ENCODE peak calls at places on chromosomes 2 and 18, in seven cellular contexts. E, O, G, U, V, Y and R are unnamed samples. For H3K27me3 and H3K4me1, the result is how much of the 10 kb centered on the place peaks cover.

GRCh38 chr18:48122816-48123215 is 192.4 kb upstream of the SMAD2 start:
- DNase-seq in V (no peak), O (no peak), U (no peak), G (no peak), Y (no peak), E (no peak), R (no peak)

GRCh38 chr2:14831458-14831857 is 198.9 kb downstream of the LRATD1 start:
- DNase-seq in V (no peak), O (no peak), Y (no peak), U (no peak), G (no peak), E (no peak), R (no peak)

GRCh38 chr2:177314194-177314593 is 49.7 kb upstream of the NFE2L2 start:
- DNase-seq in E (no peak), Y (no peak), O (peak), U (no peak), V (no peak), G (no peak), R (no peak)

GRCh38 chr2:112020561-112020960 is 34.5 kb upstream of the TMEM87B start:
- DNase-seq in O (no peak), Y (no peak), E (no peak), G (no peak), V (no peak), U (no peak), R (no peak)

GRCh38 chr2:239991689-239992314 is 33.3 kb downstream of the NDUFA10 start:
- DNase-seq in O (peak), U (no peak), V (no peak), G (no peak), E (no peak), Y (no peak), R (no peak)

GRCh38 chr18:74631242-74632087 is 33.8 kb downstream of the ZNF407 start:
- DNase-seq in Y (no peak), U (no peak), V (no peak), E (no peak), G (no peak), O (peak), R (no peak)

GRCh38 chr2:227106845-227107759 is 56.9 kb downstream of the COL4A4 start:
- DNase-seq in O (peak), V (no peak), G (no peak), Y (no peak), U (no peak), E (peak), R (no peak)

GRCh38 chr18:44589709-44590108 is 91.0 kb upstream of the SETBP1 start:
- DNase-seq in Y (no peak), O (peak), E (no peak), G (no peak), U (no peak), V (no peak), R (no peak)

GRCh38 chr18:58635891-58636290 is 7.0 kb upstream of the ALPK2 start:
- DNase-seq in Y (no peak), G (no peak), V (no peak), E (no peak), U (no peak), O (peak), R (no peak)

GRCh38 chr2:45256867-45257641 is 247.8 kb upstream of the SIX2 start:
- DNase-seq in U (no peak), G (no peak), E (no peak), O (peak), Y (no peak), V (no peak), R (no peak)

GRCh38 chr2:233764264-233764663 is 4.2 kb downstream of the UGT1A1 start:
- DNase-seq in V (no peak), E (peak), Y (no peak), U (no peak), O (peak), G (no peak), R (no peak)

GRCh38 chr2:241796209-241796608 is 12.8 kb upstream of the NEU4 start:
- DNase-seq in E (no peak), U (peak), O (no peak), Y (no peak), V (no peak), G (no peak), R (no peak)

GRCh38 chr18:61946449-61946848 is 53.6 kb upstream of the RNF152 start:
- DNase-seq in G (no peak), E (no peak), V (no peak), U (no peak), O (peak), Y (no peak), R (no peak)

GRCh38 chr2:28533021-28533420 is 37.2 kb downstream of the PLB1 start:
- DNase-seq in V (no peak), E (no peak), Y (no peak), O (no peak), U (no peak), G (no peak), R (no peak)

GRCh38 chr2:188322569-188323531 is 31.2 kb downstream of the GULP1 start:
- DNase-seq in V (no peak), E (no peak), O (peak), Y (no peak), U (no peak), G (no peak), R (no peak)

GRCh38 chr2:168397629-168398028 is 58.4 kb upstream of the CERS6 start:
- DNase-seq in Y (no peak), V (no peak), O (no peak), E (no peak), G (no peak), U (no peak), R (no peak)

GRCh38 chr2:10661846-10662245 is 27.9 kb downstream of the NOL10 start:
- DNase-seq in G (no peak), E (no peak), Y (no peak), O (peak), V (no peak), U (no peak), R (no peak)

GRCh38 chr2:161206491-161207032 is 46.3 kb downstream of the TANK start:
- DNase-seq in V (no peak), O (no peak), E (no peak), U (no peak), G (no peak), Y (no peak), R (no peak)

GRCh38 chr2:1886405-1886992 is 142.2 kb upstream of the PXDN start:
- DNase-seq in O (peak), E (peak), U (no peak), G (no peak), V (peak), Y (peak), R (no peak)

GRCh38 chr2:178756843-178757242 is 50.4 kb downstream of the TTN start:
- DNase-seq in V (no peak), E (no peak), O (peak), Y (no peak), G (no peak), U (no peak), R (no peak)

GRCh38 chr2:197828464-197829135 is 24.2 kb downstream of the PLCL1 start:
- DNase-seq in V (no peak), O (no peak), G (no peak), U (no peak), Y (no peak), E (no peak), R (no peak)

DNA sequence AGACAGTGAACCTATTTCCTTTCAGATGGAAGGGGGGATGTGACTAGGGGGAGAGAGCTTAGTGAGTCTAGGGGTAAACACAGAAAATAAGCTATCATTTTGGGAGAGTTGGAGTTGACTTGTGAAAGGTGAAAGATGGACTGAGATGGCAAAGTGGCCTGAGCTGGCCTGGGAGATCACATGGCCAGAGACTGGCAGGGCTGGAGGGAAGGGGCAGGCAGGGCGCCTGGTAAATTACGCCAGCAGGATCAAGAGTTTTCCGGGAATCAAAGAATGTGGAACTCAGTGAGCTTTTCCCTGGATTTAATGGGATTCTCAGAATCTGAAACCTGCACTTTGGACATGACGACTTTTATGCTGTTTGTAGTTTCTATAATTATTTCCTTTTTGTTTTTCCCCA is 841 bp upstream of the CFAP65 start:
- DNase-seq in Y (no peak), E (no peak), V (no peak), G (no peak), U (no peak), O (no peak), R (no peak)
- H3K27me3 ChIP-seq in Y (under half), E (half or more), V (under half), G (under half), U (under half), O (under half), R (under half)

DNA sequence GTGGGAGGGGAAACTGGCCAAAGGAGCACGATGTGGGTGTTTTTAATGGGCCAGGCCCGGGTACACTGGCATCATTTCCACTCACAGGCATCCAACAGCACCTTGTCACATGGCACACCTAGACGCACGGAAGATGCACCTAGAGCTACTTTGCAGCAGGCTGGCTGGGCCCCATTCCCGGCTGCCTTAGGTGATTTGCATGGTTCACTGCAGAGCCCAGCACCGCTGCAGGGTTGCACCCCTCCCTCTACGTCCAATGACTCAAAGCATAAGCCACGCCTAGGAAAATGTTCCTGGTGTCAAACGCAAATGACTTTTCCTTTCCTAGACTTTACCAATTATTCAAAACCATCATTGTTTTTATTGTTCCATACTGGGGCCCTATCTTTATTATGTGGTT is 222.9 kb downstream of the EIPR1 start:
- DNase-seq in O (no peak), Y (no peak), V (no peak), E (no peak), G (no peak), U (no peak), R (no peak)
- H3K4me1 ChIP-seq in O (under half), Y (under half), V (under half), E (under half), G (under half), U (under half), R (under half)

GRCh38 chr2:35827086-35827485 is 528.5 kb upstream of the CRIM1 start:
- DNase-seq in E (no peak), O (no peak), G (no peak), U (no peak), V (no peak), Y (no peak), R (no peak)

GRCh38 chr2:35820404-35820803 is 535.2 kb upstream of the CRIM1 start:
- DNase-seq in V (no peak), Y (no peak), E (no peak), G (no peak), O (no peak), U (no peak), R (no peak)

GRCh38 chr2:35821675-35822074 is 533.9 kb upstream of the CRIM1 start:
- DNase-seq in O (no peak), E (no peak), U (no peak), V (no peak), Y (no peak), G (no peak), R (no peak)

GRCh38 chr2:35819053-35819452 is 536.5 kb upstream of the CRIM1 start:
- DNase-seq in U (no peak), Y (no peak), O (no peak), G (no peak), E (no peak), V (no peak), R (no peak)

GRCh38 chr2:35822716-35823115 is 532.9 kb upstream of the CRIM1 start:
- DNase-seq in U (no peak), G (no peak), Y (no peak), O (no peak), V (no peak), E (no peak), R (no peak)
- H3K27me3 ChIP-seq in U (under half), G (under half), Y (under half), O (under half), V (under half), E (under half), R (under half)

DNA sequence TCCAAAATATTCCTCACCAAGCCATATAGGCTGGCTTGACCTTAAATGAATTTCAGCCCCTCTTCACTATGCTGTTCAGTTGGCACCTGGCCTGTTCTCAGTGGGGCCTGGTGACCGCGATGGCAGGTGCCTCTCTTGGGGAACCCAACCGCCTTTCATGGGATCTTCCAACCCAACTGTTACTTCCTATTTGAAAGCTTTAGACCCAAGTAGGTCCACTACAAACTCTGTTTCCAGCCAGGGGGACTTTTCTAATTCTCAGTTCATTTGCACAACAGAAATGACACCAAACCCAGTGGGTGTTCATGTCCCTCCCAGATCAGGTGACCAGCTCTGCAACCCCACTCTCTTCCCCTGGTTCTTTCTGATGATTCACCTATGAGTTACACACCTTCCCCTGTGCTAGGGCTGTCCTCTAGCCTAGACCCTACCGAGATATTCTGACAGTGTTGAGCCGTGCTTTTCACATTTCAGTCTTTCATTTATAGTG is 35.6 kb upstream of the NDUFV2 start:
- DNase-seq in E (peak), Y (no peak), G (no peak), V (no peak), U (no peak), O (no peak), R (no peak)
- H3K4me1 ChIP-seq in E (under half), Y (under half), G (under half), V (under half), U (under half), O (under half), R (under half)

GRCh38 chr2:158967731-158968395 is 577 bp upstream of the TANC1 start:
- DNase-seq in Y (peak), G (no peak), V (peak), O (peak), E (peak), U (peak), R (no peak)

GRCh38 chr2:158969162-158969716 is 799 bp downstream of the TANC1 start:
- DNase-seq in V (no peak), G (no peak), E (no peak), Y (no peak), O (no peak), U (no peak), R (no peak)

GRCh38 chr2:158970522-158970855 is 2.0 kb downstream of the TANC1 start:
- DNase-seq in O (no peak), E (no peak), U (no peak), V (no peak), Y (no peak), G (no peak), R (no peak)

GRCh38 chr2:158968396-158969161 is at the start of gene TANC1:
- DNase-seq in V (peak), U (peak), O (peak), G (peak), Y (peak), E (peak), R (peak)

GRCh38 chr2:158969717-158970521 is 1.5 kb downstream of the TANC1 start:
- DNase-seq in U (peak), Y (peak), O (peak), V (peak), E (peak), G (no peak), R (no peak)
- H3K27me3 ChIP-seq in U (under half), Y (under half), O (under half), V (under half), E (under half), G (under half), R (under half)

GRCh38 chr2:20226152-20226545 is 1.2 kb upstream of the SDC1 start:
- DNase-seq in U (no peak), G (no peak), E (no peak), O (no peak), Y (no peak), V (no peak), R (no peak)
- H3K4me1 ChIP-seq in U (under half), G (under half), E (under half), O (under half), Y (under half), V (under half), R (under half)